ENCODE peak calls at places on chromosomes 2 and 18, in six cellular contexts. R, Y, H, F, M and X are unnamed samples.

GRCh38 chr18:50009772-50010171 is 185.2 kb downstream of the MYO5B start:
- DNase-seq in R (peak), Y (peak), H (peak), F (no peak), M (peak), X (peak)

GRCh38 chr18:11074879-11075278 is 74.5 kb downstream of the PIEZO2 start:
- DNase-seq in R (no peak), Y (no peak), H (no peak), F (no peak), M (no peak), X (no peak)

GRCh38 chr2:201882353-201883095 is 76.2 kb downstream of the CDK15 start:
- DNase-seq in R (no peak), Y (no peak), H (peak), F (no peak), M (no peak), X (peak)

GRCh38 chr18:78865056-78865598 is 114.5 kb upstream of the SALL3 start:
- DNase-seq in R (no peak), Y (no peak), H (no peak), F (no peak), M (no peak), X (no peak)

GRCh38 chr2:98282109-98282508 is 64.1 kb upstream of the CNGA3 start:
- DNase-seq in R (no peak), Y (no peak), H (no peak), F (no peak), M (no peak), X (no peak)

GRCh38 chr2:129165001-129165400 is 814.5 kb upstream of the RAB6C start:
- DNase-seq in R (no peak), Y (no peak), H (no peak), F (no peak), M (no peak), X (no peak)

GRCh38 chr2:30193104-30193681 is 38.1 kb upstream of the LBH start:
- DNase-seq in R (no peak), Y (no peak), H (no peak), F (no peak), M (no peak), X (no peak)

GRCh38 chr2:221571108-221571390 is 1.1 kb downstream of the EPHA4 start:
- DNase-seq in R (no peak), Y (peak), H (no peak), F (no peak), M (no peak), X (peak)

GRCh38 chr2:66488946-66489345 is 54.0 kb downstream of the MEIS1 start:
- DNase-seq in R (no peak), Y (no peak), H (no peak), F (no peak), M (peak), X (no peak)

GRCh38 chr2:182081602-182082260 is 96.1 kb downstream of the PPP1R1C start:
- DNase-seq in R (no peak), Y (no peak), H (no peak), F (no peak), M (no peak), X (no peak)

GRCh38 chr2:232268631-232269030 is 109.9 kb upstream of the ALPP start:
- DNase-seq in R (no peak), Y (no peak), H (no peak), F (no peak), M (no peak), X (no peak)

GRCh38 chr2:24493713-24494112 is 2.7 kb downstream of the NCOA1 start:
- DNase-seq in R (no peak), Y (no peak), H (no peak), F (no peak), M (no peak), X (no peak)

GRCh38 chr2:46497726-46498125 is 18.4 kb downstream of the TMEM247 start:
- DNase-seq in R (no peak), Y (no peak), H (no peak), F (no peak), M (no peak), X (no peak)

GRCh38 chr2:42872736-42873135 is 80.4 kb upstream of the HAAO start:
- DNase-seq in R (no peak), Y (no peak), H (peak), F (no peak), M (no peak), X (no peak)

GRCh38 chr18:47748093-47748796 is 182.2 kb downstream of the SMAD2 start:
- DNase-seq in R (no peak), Y (no peak), H (no peak), F (no peak), M (no peak), X (no peak)

GRCh38 chr2:81648370-81648769 is 1343.8 kb upstream of the LRRTM1 start:
- DNase-seq in R (no peak), Y (no peak), H (no peak), F (no peak), M (no peak), X (no peak)

GRCh38 chr2:157245441-157246211 is 11.9 kb upstream of the GALNT5 start:
- DNase-seq in R (no peak), Y (no peak), H (no peak), F (no peak), M (no peak), X (no peak)

GRCh38 chr2:178194600-178195389 is 483 bp downstream of the OSBPL6 start:
- DNase-seq in R (no peak), Y (no peak), H (no peak), F (peak), M (peak), X (peak)

GRCh38 chr18:79681484-79682387 is 2.1 kb downstream of the CTDP1 start:
- DNase-seq in R (peak), Y (peak), H (no peak), F (no peak), M (no peak), X (no peak)

GRCh38 chr2:98730053-98730850 is 680 bp downstream of the MGAT4A start:
- DNase-seq in R (peak), Y (peak), H (peak), F (no peak), M (peak), X (peak)

GRCh38 chr2:235358981-235359471 is 134.8 kb upstream of the AGAP1 start:
- DNase-seq in R (no peak), Y (no peak), H (no peak), F (no peak), M (no peak), X (no peak)

GRCh38 chr2:218398437-218399390 is 954 bp upstream of the CTDSP1 start:
- DNase-seq in R (no peak), Y (peak), H (no peak), F (peak), M (peak), X (peak)

GRCh38 chr2:217899231-217900009 is 103.4 kb downstream of the TNS1 start:
- DNase-seq in R (no peak), Y (no peak), H (no peak), F (peak), M (no peak), X (no peak)

GRCh38 chr2:226526731-226527130 is 272.9 kb downstream of the IRS1 start:
- DNase-seq in R (no peak), Y (no peak), H (no peak), F (no peak), M (no peak), X (no peak)

GRCh38 chr2:240964854-240965295 is 33.5 kb upstream of the SNED1 start:
- DNase-seq in R (no peak), Y (no peak), H (no peak), F (no peak), M (no peak), X (no peak)

GRCh38 chr18:7164610-7165009 is 47.0 kb upstream of the LAMA1 start:
- DNase-seq in R (no peak), Y (no peak), H (no peak), F (no peak), M (no peak), X (no peak)

GRCh38 chr2:241863021-241863954 is 4.6 kb upstream of the PDCD1 start:
- DNase-seq in R (no peak), Y (peak), H (peak), F (no peak), M (no peak), X (no peak)

GRCh38 chr18:60413944-60414547 is 41.5 kb upstream of the MC4R start:
- DNase-seq in R (no peak), Y (no peak), H (peak), F (no peak), M (peak), X (no peak)

GRCh38 chr2:156005531-156005930 is 327.0 kb downstream of the NR4A2 start:
- DNase-seq in R (no peak), Y (no peak), H (no peak), F (no peak), M (peak), X (no peak)

GRCh38 chr2:158412206-158412605 is 44.3 kb downstream of the CCDC148 start:
- DNase-seq in R (no peak), Y (no peak), H (no peak), F (no peak), M (no peak), X (no peak)